ENCODE peak calls at places on chromosome 4, in nine cellular contexts. One of them, this sample, is unnamed.

GRCh38 chr4:51836531-51836930 is 6.4 kb upstream of the DCUN1D4 start:
- DNase-seq in NCI-H226: peak
- DNase-seq in M059J: peak
- DNase-seq in amygdala: no peak
- DNase-seq in caudate nucleus: no peak
- DNase-seq in NCI-H2081: no peak
- DNase-seq in EL: peak
- DNase-seq in stimulated activated naive CD4-positive, alpha-beta T cell: no peak
- DNase-seq in T-helper 17 cell: no peak
- DNase-seq in this sample: no peak

GRCh38 chr4:72207196-72207595 is 175.4 kb downstream of the NPFFR2 start:
- DNase-seq in NCI-H226: peak
- DNase-seq in stimulated activated naive CD4-positive, alpha-beta T cell: no peak
- DNase-seq in T-helper 17 cell: no peak
- DNase-seq in NCI-H2081: no peak
- DNase-seq in M059J: no peak
- DNase-seq in caudate nucleus: no peak
- DNase-seq in EL: no peak
- DNase-seq in amygdala: no peak
- DNase-seq in this sample: no peak

GRCh38 chr4:153110739-153111138 is 93.5 kb upstream of the TRIM2 start:
- DNase-seq in NCI-H226: no peak
- DNase-seq in caudate nucleus: no peak
- DNase-seq in NCI-H2081: no peak
- DNase-seq in T-helper 17 cell: no peak
- DNase-seq in amygdala: no peak
- DNase-seq in M059J: no peak
- DNase-seq in stimulated activated naive CD4-positive, alpha-beta T cell: no peak
- DNase-seq in EL: no peak
- DNase-seq in this sample: no peak

GRCh38 chr4:18798123-18798522 is 776.6 kb upstream of the LCORL start:
- DNase-seq in NCI-H226: no peak
- DNase-seq in caudate nucleus: no peak
- DNase-seq in NCI-H2081: no peak
- DNase-seq in stimulated activated naive CD4-positive, alpha-beta T cell: no peak
- DNase-seq in EL: no peak
- DNase-seq in M059J: no peak
- DNase-seq in T-helper 17 cell: no peak
- DNase-seq in amygdala: no peak
- DNase-seq in this sample: no peak

GRCh38 chr4:41692717-41693345 is 55.7 kb downstream of the PHOX2B start:
- DNase-seq in M059J: peak
- DNase-seq in stimulated activated naive CD4-positive, alpha-beta T cell: no peak
- DNase-seq in caudate nucleus: no peak
- DNase-seq in T-helper 17 cell: no peak
- DNase-seq in amygdala: peak
- DNase-seq in EL: peak
- DNase-seq in NCI-H226: no peak
- DNase-seq in NCI-H2081: peak
- DNase-seq in this sample: peak

GRCh38 chr4:158870282-158871049 is 101.6 kb downstream of the FNIP2 start:
- DNase-seq in stimulated activated naive CD4-positive, alpha-beta T cell: no peak
- DNase-seq in NCI-H2081: peak
- DNase-seq in EL: no peak
- DNase-seq in T-helper 17 cell: no peak
- DNase-seq in caudate nucleus: no peak
- DNase-seq in NCI-H226: no peak
- DNase-seq in M059J: no peak
- DNase-seq in amygdala: no peak
- DNase-seq in this sample: no peak

GRCh38 chr4:111979921-111980320 is 165.3 kb upstream of the FAM241A start:
- DNase-seq in M059J: no peak
- DNase-seq in caudate nucleus: no peak
- DNase-seq in T-helper 17 cell: no peak
- DNase-seq in EL: no peak
- DNase-seq in stimulated activated naive CD4-positive, alpha-beta T cell: no peak
- DNase-seq in NCI-H2081: no peak
- DNase-seq in amygdala: no peak
- DNase-seq in NCI-H226: no peak
- DNase-seq in this sample: no peak

GRCh38 chr4:68267433-68267944 is 22.0 kb upstream of the TMPRSS11B start:
- DNase-seq in stimulated activated naive CD4-positive, alpha-beta T cell: no peak
- DNase-seq in NCI-H226: peak
- DNase-seq in EL: peak
- DNase-seq in amygdala: no peak
- DNase-seq in NCI-H2081: no peak
- DNase-seq in T-helper 17 cell: no peak
- DNase-seq in caudate nucleus: no peak
- DNase-seq in M059J: peak
- DNase-seq in this sample: no peak

GRCh38 chr4:113049421-113050355 is at the start of gene ANK2:
- DNase-seq in EL: no peak
- DNase-seq in amygdala: peak
- DNase-seq in T-helper 17 cell: no peak
- DNase-seq in NCI-H226: no peak
- DNase-seq in M059J: no peak
- DNase-seq in stimulated activated naive CD4-positive, alpha-beta T cell: no peak
- DNase-seq in caudate nucleus: no peak
- DNase-seq in NCI-H2081: peak
- DNase-seq in this sample: peak

This sample was measured in putamen.